ENCODE peak calls at places on chromosomes 5 and 9, in four cellular contexts. K is activated CD4-positive, CD25-positive, alpha-beta regulatory T cell; E is naive thymus-derived CD4-positive, alpha-beta T cell; T is M059J. A is an unnamed sample.

GRCh38 chr5:121500262-121500792 is 351.4 kb upstream of the FTMT start:
- DNase-seq in E (no peak), T (no peak), K (no peak), A (no peak)

GRCh38 chr9:121233906-121234901 is 32.5 kb upstream of the RAB14 start:
- DNase-seq in E (no peak), K (no peak), T (peak), A (peak)

GRCh38 chr9:97500263-97500662 is 1.2 kb upstream of the TMOD1 start:
- DNase-seq in K (no peak), E (no peak), T (no peak), A (no peak)

GRCh38 chr9:92970467-92970923 is 23.2 kb downstream of the FGD3 start:
- DNase-seq in K (no peak), T (peak), E (no peak), A (peak)

GRCh38 chr5:149546974-149547373 is 4.3 kb downstream of the CSNK1A1 start:
- DNase-seq in K (no peak), E (no peak), T (peak), A (no peak)

GRCh38 chr5:122200456-122200855 is 71.1 kb downstream of the ZNF474 start:
- DNase-seq in T (no peak), E (no peak), K (no peak), A (no peak)

GRCh38 chr5:95084757-95085156 is 200.1 kb downstream of the MCTP1 start:
- DNase-seq in T (no peak), K (no peak), E (no peak), A (no peak)

GRCh38 chr9:129610473-129611301 is 10.2 kb downstream of the C9orf50 start:
- DNase-seq in K (peak), T (peak), E (peak), A (peak)

GRCh38 chr9:130138791-130139190 is 33.4 kb upstream of the NCS1 start:
- DNase-seq in K (no peak), T (peak), E (peak), A (peak)

GRCh38 chr5:147578228-147579024 is 68.6 kb upstream of the DPYSL3 start:
- DNase-seq in T (peak), K (no peak), E (no peak), A (peak)

GRCh38 chr5:61254969-61255555 is 77.0 kb upstream of the ZSWIM6 start:
- DNase-seq in K (no peak), E (no peak), T (peak), A (peak)

GRCh38 chr5:14663734-14664269 is 716 bp upstream of the OTULIN start:
- DNase-seq in E (no peak), T (peak), K (no peak), A (no peak)

GRCh38 chr9:84271004-84271886 is 69.3 kb downstream of the SLC28A3 start:
- DNase-seq in E (no peak), K (no peak), T (peak), A (no peak)

A was measured in COLO829.